ENCODE peak calls at places on chromosome 10, in seven cellular contexts. F, X, N, R, H, D and C are unnamed samples.

GRCh38 chr10:59733321-59733720 is 19.9 kb downstream of the MRLN start:
- DNase-seq in F (no peak), X (no peak), N (no peak), R (no peak), H (no peak), D (no peak), C (no peak)

GRCh38 chr10:99681553-99681952 is 22.2 kb downstream of the ENTPD7 start:
- DNase-seq in F (no peak), X (no peak), N (no peak), R (no peak), H (peak; percentile 70), D (peak; percentile 80), C (no peak)

GRCh38 chr10:30199376-30200018 is 140.1 kb upstream of the JCAD start:
- DNase-seq in F (no peak), X (no peak), N (no peak), R (no peak), H (no peak), D (no peak), C (no peak)

GRCh38 chr10:96046546-96046945 is 3.2 kb downstream of the CCNJ start:
- DNase-seq in F (no peak), X (no peak), N (no peak), R (no peak), H (no peak), D (no peak), C (no peak)

GRCh38 chr10:129899564-129899862 is 64.6 kb downstream of the EBF3 start:
- DNase-seq in F (no peak), X (no peak), N (no peak), R (no peak), H (no peak), D (no peak), C (no peak)

GRCh38 chr10:72162978-72163377 is 52.8 kb upstream of the ANAPC16 start:
- DNase-seq in F (no peak), X (no peak), N (no peak), R (peak; percentile 81), H (peak; percentile 63), D (peak; percentile 98), C (no peak)

GRCh38 chr10:88881335-88881734 is 1.3 kb downstream of the STAMBPL1 start:
- DNase-seq in F (no peak), X (no peak), N (no peak), R (no peak), H (no peak), D (no peak), C (no peak)

GRCh38 chr10:100882681-100883321 is 30.0 kb upstream of the SLF2 start:
- DNase-seq in F (no peak), X (peak; percentile 72), N (no peak), R (peak; percentile 10), H (no peak), D (no peak), C (no peak)

GRCh38 chr10:34815174-34816066 is at the start of gene PARD3:
- DNase-seq in F (peak; percentile 72), X (peak; percentile 82), N (no peak), R (no peak), H (no peak), D (no peak), C (peak; percentile 83)

GRCh38 chr10:93751832-93752231 is 5.9 kb upstream of the LGI1 start:
- DNase-seq in F (peak; percentile 32), X (no peak), N (no peak), R (no peak), H (no peak), D (no peak), C (peak; percentile 49)

GRCh38 chr10:29826221-29826620 is 191.4 kb upstream of the SVIL start:
- DNase-seq in F (no peak), X (no peak), N (no peak), R (no peak), H (no peak), D (no peak), C (no peak)

GRCh38 chr10:124670849-124671248 is 73.3 kb downstream of the FAM53B start:
- DNase-seq in F (no peak), X (no peak), N (no peak), R (no peak), H (no peak), D (no peak), C (peak; percentile 59)

DNA sequence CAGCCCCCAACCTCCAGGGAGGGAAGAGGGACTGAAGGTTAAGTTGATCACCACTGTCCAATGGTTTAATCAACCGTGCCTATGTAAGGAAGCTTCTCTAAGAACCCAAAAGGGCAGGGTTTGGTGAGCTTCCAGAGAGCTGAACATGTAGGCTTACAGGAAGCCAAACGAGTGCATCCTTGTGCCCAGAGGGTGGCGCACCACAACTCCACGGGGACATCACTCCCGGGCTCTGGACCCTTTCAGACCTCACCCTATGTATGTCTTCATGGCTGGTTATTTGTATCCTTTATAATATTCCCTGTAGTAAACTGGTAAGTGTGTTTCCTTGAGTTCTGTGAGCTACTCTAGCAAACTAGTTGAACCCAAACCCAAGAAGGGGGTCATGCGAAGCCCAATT is 11.5 kb upstream of the NFKB2 start:
- DNase-seq in F (no peak), X (no peak), N (no peak), R (no peak), H (no peak), D (no peak), C (no peak)
- TF ChIP-seq CTCF in F (no peak), X (no peak), N (no peak), R (peak; percentile 40), H (peak; percentile 4), D (peak; percentile 42), C (no peak)

GRCh38 chr10:423167-423566 is 266.3 kb downstream of the DIP2C start:
- DNase-seq in F (no peak), X (no peak), N (no peak), R (no peak), H (no peak), D (no peak), C (no peak)

GRCh38 chr10:422675-423074 is 266.8 kb downstream of the DIP2C start:
- DNase-seq in F (no peak), X (no peak), N (no peak), R (no peak), H (no peak), D (no peak), C (no peak)

GRCh38 chr10:420154-421121 is 269.0 kb downstream of the DIP2C start:
- DNase-seq in F (no peak), X (no peak), N (no peak), R (peak; percentile 23), H (no peak), D (no peak), C (peak; percentile 65)

GRCh38 chr10:422232-422631 is 267.2 kb downstream of the DIP2C start:
- DNase-seq in F (no peak), X (no peak), N (no peak), R (no peak), H (no peak), D (no peak), C (no peak)

GRCh38 chr10:421170-421569 is 268.3 kb downstream of the DIP2C start:
- DNase-seq in F (no peak), X (no peak), N (no peak), R (no peak), H (no peak), D (no peak), C (no peak)
- TF ChIP-seq CTCF in F (no peak), X (no peak), N (no peak), R (peak; percentile 4), H (no peak), D (no peak), C (no peak)

GRCh38 chr10:90865400-90865799 is 6.4 kb upstream of the RPP30 start:
- DNase-seq in F (no peak), X (no peak), N (no peak), R (no peak), H (no peak), D (no peak), C (no peak)
- TF ChIP-seq CTCF in F (no peak), X (no peak), N (no peak), R (peak; percentile 59), H (peak; percentile 41), D (peak; percentile 63), C (peak; percentile 25)

DNA sequence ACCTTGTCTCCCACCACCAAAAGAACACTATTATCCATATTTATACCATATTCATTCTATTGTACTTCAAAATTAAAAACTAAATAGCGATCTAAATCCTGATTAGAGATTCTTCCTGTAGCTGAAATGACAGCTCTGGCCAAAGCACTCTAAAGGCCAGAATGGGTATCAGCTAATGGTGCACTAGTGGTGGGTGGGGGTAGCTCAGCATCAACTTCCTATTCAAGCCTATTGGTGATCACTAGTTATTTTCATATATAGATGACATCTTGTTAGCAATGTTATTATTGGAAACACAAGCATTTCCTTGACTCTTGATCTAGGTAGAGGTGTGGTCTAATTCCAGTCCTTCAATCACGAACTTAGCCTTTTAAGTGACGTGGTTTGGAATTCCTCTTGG is 43.6 kb downstream of the TET1 start:
- DNase-seq in F (no peak), X (no peak), N (no peak), R (no peak), H (no peak), D (no peak), C (no peak)
- TF ChIP-seq CTCF in F (no peak), X (no peak), N (no peak), R (no peak), H (no peak), D (no peak), C (no peak)

GRCh38 chr10:22301193-22301592 is 15.0 kb upstream of the COMMD3 start:
- DNase-seq in F (no peak), X (no peak), N (no peak), R (no peak), H (no peak), D (no peak), C (no peak)
- TF ChIP-seq CTCF in F (no peak), X (no peak), N (no peak), R (no peak), H (no peak), D (no peak), C (no peak)

DNA sequence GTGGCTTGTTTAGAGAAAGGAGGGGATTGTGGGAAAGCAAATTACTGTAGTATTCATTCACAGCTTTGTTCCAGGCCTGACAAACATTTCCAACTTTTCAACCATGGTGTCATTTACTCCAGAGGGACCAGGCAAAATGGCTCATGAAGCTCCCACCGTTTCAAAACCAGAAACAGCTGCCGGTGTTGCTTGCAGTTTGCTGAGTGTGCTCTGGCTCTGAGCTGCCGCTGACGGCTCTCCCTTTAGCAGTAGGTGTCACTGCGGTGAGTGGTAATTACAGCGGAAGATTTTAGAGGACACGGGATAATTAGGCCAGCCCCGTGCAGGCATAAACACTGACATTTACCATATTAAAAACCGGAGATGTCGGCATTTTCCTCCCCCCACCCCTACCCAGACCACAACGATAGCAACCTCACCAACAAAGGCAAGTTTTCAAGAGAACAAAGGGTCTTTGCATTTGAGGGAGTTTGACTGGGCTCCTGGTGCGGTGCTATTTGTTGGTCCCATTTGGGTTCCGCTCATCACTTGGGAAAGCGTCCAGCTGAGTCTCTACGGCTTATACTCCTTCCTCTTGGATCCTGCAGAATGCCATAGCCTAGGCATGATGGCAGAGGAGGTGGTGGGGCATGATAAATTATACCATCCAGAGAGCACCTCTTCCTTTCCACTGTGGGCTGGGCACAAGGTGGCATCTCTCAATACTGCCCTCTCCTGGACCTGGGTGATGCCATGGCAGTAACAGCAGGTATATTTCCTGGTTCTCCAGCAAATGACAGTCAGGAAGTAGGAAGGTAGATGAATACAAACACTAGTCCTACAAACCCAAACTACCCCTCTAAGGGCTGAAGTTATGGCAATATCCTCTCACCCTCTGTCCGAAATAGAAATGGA is 1005.2 kb downstream of the KCNMA1 start:
- DNase-seq in F (no peak), X (no peak), N (no peak), R (no peak), H (no peak), D (no peak), C (no peak)
- TF ChIP-seq CTCF in F (peak; percentile 13), X (no peak), N (no peak), R (peak; percentile 81), H (peak; percentile 28), D (peak; percentile 60), C (no peak)